ENCODE peak calls at places on chromosomes 7 and 10, in seven cellular contexts. Q, K, S, A, R, Z and J are unnamed samples.

GRCh38 chr10:49446031-49446430 is 50.1 kb upstream of the DRGX start:
- DNase-seq in Q (peak; percentile 32), K (no peak), S (no peak), A (no peak), R (no peak), Z (no peak), J (no peak)

GRCh38 chr10:114392112-114392835 is 12.0 kb downstream of the AFAP1L2 start:
- DNase-seq in Q (no peak), K (no peak), S (no peak), A (no peak), R (no peak), Z (peak; percentile 40), J (no peak)

GRCh38 chr10:110642204-110642979 is 1.7 kb upstream of the RBM20 start:
- DNase-seq in Q (no peak), K (no peak), S (no peak), A (no peak), R (no peak), Z (no peak), J (no peak)

GRCh38 chr10:13272164-13272571 is 27.7 kb downstream of the PHYH start:
- DNase-seq in Q (no peak), K (peak; percentile 76), S (peak; percentile 82), A (no peak), R (no peak), Z (no peak), J (peak; percentile 38)

GRCh38 chr10:59222788-59223187 is 46.3 kb downstream of the PHYHIPL start:
- DNase-seq in Q (no peak), K (peak; percentile 7), S (no peak), A (no peak), R (no peak), Z (no peak), J (no peak)

GRCh38 chr7:65509368-65510186 is 135.9 kb downstream of the ZNF92 start:
- DNase-seq in Q (no peak), K (no peak), S (no peak), A (peak; percentile 67), R (no peak), Z (no peak), J (no peak)

GRCh38 chr7:18144171-18144570 is 116.5 kb upstream of the PRPS1L1 start:
- DNase-seq in Q (no peak), K (no peak), S (no peak), A (no peak), R (no peak), Z (no peak), J (no peak)

GRCh38 chr10:17059197-17059688 is 70.4 kb downstream of the CUBN start:
- DNase-seq in Q (no peak), K (no peak), S (no peak), A (no peak), R (no peak), Z (peak; percentile 91), J (peak; percentile 90)

GRCh38 chr10:24462889-24463552 is 254.1 kb downstream of the KIAA1217 start:
- DNase-seq in Q (no peak), K (no peak), S (no peak), A (no peak), R (no peak), Z (no peak), J (no peak)

GRCh38 chr10:103042908-103043307 is 124.8 kb downstream of the CNNM2 start:
- DNase-seq in Q (no peak), K (no peak), S (no peak), A (no peak), R (no peak), Z (no peak), J (no peak)
- TF ChIP-seq CTCF in Q (no peak), K (no peak), S (no peak), A (no peak), R (peak; percentile 10), Z (no peak), J (no peak)

DNA sequence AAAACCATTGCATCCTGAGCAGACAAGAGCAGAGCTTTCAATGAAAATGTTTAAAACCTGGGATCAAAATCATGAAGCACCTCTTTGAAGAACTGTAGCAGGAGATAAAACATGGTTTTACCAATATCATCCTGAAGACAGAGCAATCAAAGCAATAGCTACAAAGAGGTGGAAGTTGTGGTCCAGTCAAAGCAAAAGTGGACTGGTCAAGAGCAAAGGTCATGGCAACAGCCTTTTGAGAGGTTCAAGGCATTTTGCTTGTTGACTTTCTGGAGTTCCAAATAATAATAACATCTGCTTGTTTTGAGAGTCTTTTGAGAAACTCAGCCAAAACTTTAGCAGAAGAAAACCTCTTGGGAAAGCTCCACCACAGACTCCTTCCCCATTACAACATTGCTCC is 893.9 kb upstream of the POT1 start:
- DNase-seq in Q (no peak), K (no peak), S (no peak), A (no peak), R (no peak), Z (no peak), J (no peak)
- TF ChIP-seq CTCF in Q (no peak), K (no peak), S (no peak), A (no peak), R (no peak), Z (no peak), J (no peak)

DNA sequence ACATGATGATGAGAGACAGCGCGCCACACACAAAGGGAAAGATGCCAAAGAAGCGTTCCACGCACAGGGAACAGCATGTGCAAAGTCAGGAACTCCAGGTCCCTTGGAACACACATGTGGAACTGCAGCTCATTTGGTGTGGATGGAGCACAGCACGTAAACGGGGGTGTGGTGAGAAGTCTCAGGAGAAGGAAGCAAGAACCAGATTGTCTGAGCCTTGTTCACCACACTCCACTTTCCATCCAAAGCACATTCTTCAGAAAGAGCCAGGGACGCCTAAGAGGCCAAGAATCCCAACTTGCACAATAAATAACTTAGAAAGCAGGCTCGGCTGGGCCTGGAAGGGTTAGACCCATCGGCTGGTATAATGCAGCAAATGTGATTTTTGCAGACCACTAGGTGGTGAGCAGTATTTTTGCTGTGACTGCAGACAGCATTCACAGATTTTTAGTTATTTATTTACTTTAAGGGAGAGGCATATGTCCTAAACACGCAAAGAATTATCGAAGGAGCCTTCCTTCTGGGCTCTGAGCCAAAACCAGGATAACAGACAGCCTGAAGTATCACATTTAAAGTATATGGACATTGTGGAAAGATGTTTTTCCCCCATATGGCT is 27.9 kb upstream of the ASCC1 start:
- DNase-seq in Q (peak; percentile 84), K (peak; percentile 84), S (peak; percentile 52), A (peak; percentile 94), R (peak; percentile 89), Z (peak; percentile 42), J (peak; percentile 80)
- TF ChIP-seq CTCF in Q (peak; percentile 37), K (peak; percentile 49), S (no peak), A (no peak), R (peak; percentile 59), Z (peak; percentile 44), J (peak; percentile 62)

DNA sequence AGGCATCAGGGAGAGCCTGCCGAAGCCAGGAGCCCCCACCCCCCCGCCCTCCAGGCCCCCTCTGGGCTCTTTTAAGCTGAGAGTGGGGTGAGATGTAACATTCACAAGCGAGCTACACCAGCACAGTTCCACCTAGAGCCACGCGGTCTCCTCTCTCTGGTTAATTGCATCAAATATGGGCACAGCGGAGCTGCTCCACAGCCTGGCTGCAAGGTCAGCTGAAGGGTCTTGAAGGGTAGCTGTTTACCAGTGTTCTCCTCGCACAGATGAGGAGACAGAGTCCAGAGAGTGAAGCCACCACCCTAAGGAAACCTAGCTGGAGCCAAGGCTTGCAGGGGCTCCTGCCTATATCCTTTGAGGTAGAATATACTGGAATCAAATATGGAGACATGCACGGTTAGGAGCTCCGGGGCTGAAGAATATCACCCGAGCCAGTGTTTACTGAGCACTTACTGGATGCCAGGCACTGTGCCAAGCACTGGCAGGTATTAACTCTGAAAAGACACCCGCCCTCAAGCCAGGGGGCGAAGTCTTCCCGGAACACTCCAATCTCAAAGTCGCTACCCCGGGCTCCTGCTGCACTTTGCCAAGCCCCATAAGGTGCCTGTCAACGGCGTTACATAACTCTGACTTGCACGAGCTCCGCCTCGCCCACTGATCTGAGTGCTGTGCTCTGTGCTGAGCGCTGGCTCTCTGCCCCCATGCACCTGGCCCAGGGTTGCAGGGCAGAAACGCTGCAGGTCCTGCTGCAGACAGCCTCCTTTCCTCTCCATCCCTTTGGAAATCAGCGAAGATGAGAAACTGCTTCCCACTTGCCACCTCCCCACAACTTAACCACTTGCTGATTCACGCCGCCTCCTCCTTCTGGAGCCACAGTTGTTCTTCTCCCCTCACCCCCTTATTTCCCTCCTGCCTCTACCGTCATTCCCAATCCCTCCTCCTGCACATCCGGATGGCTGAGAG is 5.4 kb downstream of the CHST15 start:
- DNase-seq in Q (peak; percentile 77), K (no peak), S (no peak), A (no peak), R (no peak), Z (no peak), J (no peak)
- TF ChIP-seq CTCF in Q (no peak), K (no peak), S (no peak), A (no peak), R (no peak), Z (no peak), J (no peak)

GRCh38 chr10:127020260-127020659 is 115.0 kb downstream of the DOCK1 start:
- DNase-seq in Q (no peak), K (no peak), S (no peak), A (no peak), R (no peak), Z (no peak), J (no peak)
- TF ChIP-seq CTCF in Q (no peak), K (no peak), S (no peak), A (no peak), R (no peak), Z (no peak), J (no peak)

DNA sequence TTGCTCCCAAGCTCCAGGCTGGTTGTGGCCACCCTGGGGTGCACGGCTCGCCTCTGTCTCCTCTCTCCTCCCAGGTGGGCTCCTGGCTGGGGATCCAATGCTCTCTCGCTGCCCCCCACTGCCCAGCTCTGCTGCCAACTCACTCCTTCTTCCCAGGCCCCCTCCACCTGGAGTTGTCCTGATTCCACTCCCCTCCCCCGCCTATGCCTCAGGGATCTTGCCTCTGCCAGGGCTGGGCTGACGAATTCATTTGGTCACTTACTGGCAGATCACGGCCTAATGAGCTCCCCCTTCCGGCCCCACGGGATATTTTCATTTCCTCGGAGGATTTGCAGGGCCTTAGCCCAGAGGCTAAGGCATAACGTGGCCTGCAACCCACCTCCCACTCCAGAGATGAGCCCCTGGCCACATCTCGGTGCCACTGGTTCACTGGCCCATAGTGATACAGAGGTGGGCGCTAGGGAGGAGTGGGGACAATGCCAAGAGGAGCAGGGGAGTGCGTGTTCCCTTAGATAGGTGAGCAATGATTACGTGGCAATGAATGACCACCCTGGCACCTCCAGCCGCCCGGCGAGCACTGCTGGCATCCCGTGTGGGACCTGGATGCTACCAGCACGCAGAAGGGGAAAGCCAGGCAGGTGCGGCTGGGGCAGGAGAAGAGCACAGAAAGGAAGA is 344.6 kb upstream of the SHH start:
- DNase-seq in Q (peak; percentile 1), K (peak; percentile 61), S (no peak), A (peak; percentile 68), R (peak; percentile 72), Z (peak; percentile 11), J (no peak)
- TF ChIP-seq CTCF in Q (no peak), K (peak; percentile 37), S (no peak), A (no peak), R (peak; percentile 57), Z (peak; percentile 33), J (peak; percentile 10)